ENCODE peak calls at places on chromosome 1, in six cellular contexts. M is mucosa of gallbladder, Q is HS-27A, J is H9, H is bronchial epithelial cell, T is spleen. E is an unnamed sample.

GRCh38 chr1:89609781-89610456 is 23.0 kb upstream of the LRRC8C start:
- DNase-seq in J (peak), T (peak), Q (no peak), H (no peak), M (no peak), E (no peak)

GRCh38 chr1:200342511-200343400 is 67.1 kb downstream of the ZNF281 start:
- DNase-seq in T (no peak), M (no peak), J (no peak), H (peak), Q (no peak), E (peak)

GRCh38 chr1:162709870-162710269 is 77.6 kb downstream of the DDR2 start:
- DNase-seq in M (no peak), H (peak), J (no peak), Q (no peak), T (no peak), E (no peak)

GRCh38 chr1:69569281-69569970 is 1.7 kb downstream of the LRRC7 start:
- DNase-seq in H (no peak), T (no peak), J (peak), Q (no peak), M (no peak), E (no peak)

GRCh38 chr1:161962094-161962887 is 61.4 kb downstream of the OLFML2B start:
- DNase-seq in M (no peak), T (no peak), J (no peak), H (peak), Q (peak), E (peak)

GRCh38 chr1:183180634-183181056 is 5.4 kb upstream of the LAMC2 start:
- DNase-seq in J (no peak), T (no peak), Q (no peak), H (peak), M (no peak), E (peak)

GRCh38 chr1:6262570-6263420 is 1.9 kb upstream of the GPR153 start:
- DNase-seq in T (no peak), M (peak), Q (no peak), H (no peak), J (no peak), E (no peak)

GRCh38 chr1:147735423-147735822 is 25.0 kb downstream of the GJA5 start:
- DNase-seq in H (no peak), Q (no peak), T (no peak), J (no peak), M (no peak), E (no peak)

E was measured in Calu3.